ENCODE peak calls at places on chromosome 7, in five cellular contexts. One of them, this sample, is unnamed.

GRCh38 chr7:20219446-20220292 is 2.5 kb upstream of the MACC1 start:
- DNase-seq in MM.1S: peak; percentile 99
- DNase-seq in Peyer's patch: peak; percentile 93
- DNase-seq in astrocyte: peak; percentile 99
- DNase-seq in right lobe of liver: peak; percentile 56
- DNase-seq in this sample: peak; percentile 82

GRCh38 chr7:40239755-40240303 is 105.0 kb downstream of the SUGCT start:
- DNase-seq in right lobe of liver: no peak
- DNase-seq in MM.1S: no peak
- DNase-seq in Peyer's patch: no peak
- DNase-seq in astrocyte: no peak
- DNase-seq in this sample: no peak

GRCh38 chr7:95099101-95099500 is 191.7 kb downstream of the PPP1R9A start:
- DNase-seq in Peyer's patch: no peak
- DNase-seq in right lobe of liver: no peak
- DNase-seq in MM.1S: no peak
- DNase-seq in astrocyte: no peak
- DNase-seq in this sample: no peak

GRCh38 chr7:64625114-64626082 is 40.5 kb upstream of the ZNF107 start:
- DNase-seq in right lobe of liver: no peak
- DNase-seq in astrocyte: no peak
- DNase-seq in MM.1S: peak; percentile 34
- DNase-seq in Peyer's patch: no peak
- DNase-seq in this sample: no peak

GRCh38 chr7:51033722-51034530 is 251.2 kb upstream of the GRB10 start:
- DNase-seq in right lobe of liver: peak; percentile 19
- DNase-seq in MM.1S: no peak
- DNase-seq in Peyer's patch: no peak
- DNase-seq in astrocyte: no peak
- DNase-seq in this sample: no peak

GRCh38 chr7:150404785-150405583 is 25.9 kb downstream of the ZNF775 start:
- DNase-seq in MM.1S: peak; percentile 97
- DNase-seq in right lobe of liver: peak; percentile 92
- DNase-seq in astrocyte: peak; percentile 85
- DNase-seq in Peyer's patch: peak; percentile 83
- DNase-seq in this sample: peak; percentile 89

GRCh38 chr7:86647340-86648094 is 3.8 kb downstream of the GRM3 start:
- DNase-seq in astrocyte: no peak
- DNase-seq in MM.1S: no peak
- DNase-seq in right lobe of liver: no peak
- DNase-seq in Peyer's patch: no peak
- DNase-seq in this sample: no peak

GRCh38 chr7:31099451-31100444 is 47.6 kb downstream of the ADCYAP1R1 start:
- DNase-seq in right lobe of liver: peak; percentile 40
- DNase-seq in astrocyte: no peak
- DNase-seq in MM.1S: no peak
- DNase-seq in Peyer's patch: no peak
- DNase-seq in this sample: peak; percentile 52

GRCh38 chr7:47266131-47266706 is 315.7 kb downstream of the TNS3 start:
- DNase-seq in right lobe of liver: peak; percentile 89
- DNase-seq in astrocyte: peak; percentile 87
- DNase-seq in Peyer's patch: no peak
- DNase-seq in MM.1S: peak; percentile 39
- DNase-seq in this sample: no peak

GRCh38 chr7:113100091-113100723 is 13.6 kb upstream of the GPR85 start:
- DNase-seq in Peyer's patch: no peak
- DNase-seq in MM.1S: no peak
- DNase-seq in astrocyte: peak; percentile 57
- DNase-seq in right lobe of liver: no peak
- DNase-seq in this sample: no peak

GRCh38 chr7:155355745-155356144 is 58.1 kb downstream of the INSIG1 start:
- DNase-seq in right lobe of liver: no peak
- DNase-seq in MM.1S: no peak
- DNase-seq in astrocyte: no peak
- DNase-seq in Peyer's patch: no peak
- DNase-seq in this sample: no peak

GRCh38 chr7:767580-767940 is 40.5 kb upstream of the PRKAR1B start:
- DNase-seq in Peyer's patch: no peak
- DNase-seq in astrocyte: no peak
- DNase-seq in MM.1S: no peak
- DNase-seq in right lobe of liver: no peak
- DNase-seq in this sample: no peak

GRCh38 chr7:33351709-33352108 is 222.3 kb downstream of the BBS9 start:
- DNase-seq in MM.1S: no peak
- DNase-seq in astrocyte: no peak
- DNase-seq in Peyer's patch: no peak
- DNase-seq in right lobe of liver: no peak
- DNase-seq in this sample: no peak

GRCh38 chr7:114793155-114793849 is 128.6 kb upstream of the MDFIC start:
- DNase-seq in right lobe of liver: no peak
- DNase-seq in astrocyte: no peak
- DNase-seq in Peyer's patch: no peak
- DNase-seq in MM.1S: no peak
- DNase-seq in this sample: no peak

GRCh38 chr7:70585071-70585470 is 546.9 kb upstream of the GALNT17 start:
- DNase-seq in Peyer's patch: no peak
- DNase-seq in MM.1S: no peak
- DNase-seq in right lobe of liver: no peak
- DNase-seq in astrocyte: no peak
- DNase-seq in this sample: no peak

GRCh38 chr7:77430927-77431326 is 14.8 kb upstream of the GSAP start:
- DNase-seq in right lobe of liver: no peak
- DNase-seq in MM.1S: no peak
- DNase-seq in astrocyte: no peak
- DNase-seq in Peyer's patch: no peak
- DNase-seq in this sample: no peak

GRCh38 chr7:17613338-17614041 is 315.0 kb downstream of the AHR start:
- DNase-seq in astrocyte: no peak
- DNase-seq in right lobe of liver: no peak
- DNase-seq in MM.1S: no peak
- DNase-seq in Peyer's patch: no peak
- DNase-seq in this sample: no peak

GRCh38 chr7:91850455-91850854 is 30.0 kb downstream of the MTERF1 start:
- DNase-seq in Peyer's patch: no peak
- DNase-seq in right lobe of liver: no peak
- DNase-seq in astrocyte: peak; percentile 72
- DNase-seq in MM.1S: no peak
- DNase-seq in this sample: no peak

GRCh38 chr7:97130417-97131139 is 13.1 kb downstream of the SDHAF3 start:
- DNase-seq in right lobe of liver: no peak
- DNase-seq in Peyer's patch: no peak
- DNase-seq in MM.1S: no peak
- DNase-seq in astrocyte: no peak
- DNase-seq in this sample: no peak

GRCh38 chr7:136184719-136185118 is 207.6 kb upstream of the MTPN start:
- DNase-seq in astrocyte: no peak
- DNase-seq in Peyer's patch: no peak
- DNase-seq in MM.1S: no peak
- DNase-seq in right lobe of liver: no peak
- DNase-seq in this sample: no peak

GRCh38 chr7:131504157-131504899 is 52.1 kb downstream of the PODXL start:
- DNase-seq in astrocyte: no peak
- DNase-seq in right lobe of liver: no peak
- DNase-seq in MM.1S: no peak
- DNase-seq in Peyer's patch: no peak
- DNase-seq in this sample: no peak

GRCh38 chr7:132376361-132377013 is 199.8 kb downstream of the PLXNA4 start:
- DNase-seq in Peyer's patch: no peak
- DNase-seq in MM.1S: no peak
- DNase-seq in astrocyte: no peak
- DNase-seq in right lobe of liver: no peak
- DNase-seq in this sample: no peak

GRCh38 chr7:70384891-70385290 is 747.1 kb upstream of the GALNT17 start:
- DNase-seq in Peyer's patch: no peak
- DNase-seq in MM.1S: no peak
- DNase-seq in astrocyte: peak; percentile 94
- DNase-seq in right lobe of liver: no peak
- DNase-seq in this sample: no peak

GRCh38 chr7:102253973-102254370 is 32.7 kb upstream of the SH2B2 start:
- DNase-seq in MM.1S: no peak
- DNase-seq in Peyer's patch: no peak
- DNase-seq in right lobe of liver: no peak
- DNase-seq in astrocyte: no peak
- DNase-seq in this sample: no peak

GRCh38 chr7:154709840-154710520 is 292.9 kb downstream of the PAXIP1 start:
- DNase-seq in astrocyte: no peak
- DNase-seq in right lobe of liver: no peak
- DNase-seq in Peyer's patch: no peak
- DNase-seq in MM.1S: no peak
- DNase-seq in this sample: no peak

GRCh38 chr7:2193120-2193519 is 39.6 kb downstream of the MAD1L1 start:
- DNase-seq in MM.1S: no peak
- DNase-seq in right lobe of liver: peak; percentile 40
- DNase-seq in astrocyte: no peak
- DNase-seq in Peyer's patch: no peak
- DNase-seq in this sample: peak; percentile 70

GRCh38 chr7:149496642-149497391 is 792 bp downstream of the ZNF746 start:
- DNase-seq in right lobe of liver: peak; percentile 71
- DNase-seq in MM.1S: peak; percentile 51
- DNase-seq in astrocyte: peak; percentile 22
- DNase-seq in Peyer's patch: peak; percentile 60
- DNase-seq in this sample: no peak

GRCh38 chr7:2108501-2109250 is 124.1 kb downstream of the MAD1L1 start:
- DNase-seq in Peyer's patch: no peak
- DNase-seq in astrocyte: no peak
- DNase-seq in MM.1S: no peak
- DNase-seq in right lobe of liver: no peak
- DNase-seq in this sample: no peak

GRCh38 chr7:22601812-22602568 is 102.0 kb upstream of the STEAP1B start:
- DNase-seq in right lobe of liver: no peak
- DNase-seq in MM.1S: no peak
- DNase-seq in astrocyte: peak; percentile 51
- DNase-seq in Peyer's patch: no peak
- DNase-seq in this sample: no peak

GRCh38 chr7:134625571-134625970 is 21.1 kb upstream of the BPGM start:
- DNase-seq in astrocyte: peak; percentile 83
- DNase-seq in Peyer's patch: no peak
- DNase-seq in right lobe of liver: no peak
- DNase-seq in MM.1S: no peak
- DNase-seq in this sample: no peak

GRCh38 chr7:134619627-134620331 is 26.9 kb upstream of the BPGM start:
- DNase-seq in Peyer's patch: no peak
- DNase-seq in MM.1S: no peak
- DNase-seq in right lobe of liver: no peak
- DNase-seq in astrocyte: peak; percentile 94
- DNase-seq in this sample: no peak

GRCh38 chr7:134623193-134623592 is 23.5 kb upstream of the BPGM start:
- DNase-seq in MM.1S: no peak
- DNase-seq in Peyer's patch: no peak
- DNase-seq in astrocyte: no peak
- DNase-seq in right lobe of liver: no peak
- DNase-seq in this sample: no peak

GRCh38 chr7:134618756-134619530 is 27.7 kb upstream of the BPGM start:
- DNase-seq in right lobe of liver: no peak
- DNase-seq in astrocyte: peak; percentile 64
- DNase-seq in MM.1S: no peak
- DNase-seq in Peyer's patch: no peak
- DNase-seq in this sample: no peak

DNA sequence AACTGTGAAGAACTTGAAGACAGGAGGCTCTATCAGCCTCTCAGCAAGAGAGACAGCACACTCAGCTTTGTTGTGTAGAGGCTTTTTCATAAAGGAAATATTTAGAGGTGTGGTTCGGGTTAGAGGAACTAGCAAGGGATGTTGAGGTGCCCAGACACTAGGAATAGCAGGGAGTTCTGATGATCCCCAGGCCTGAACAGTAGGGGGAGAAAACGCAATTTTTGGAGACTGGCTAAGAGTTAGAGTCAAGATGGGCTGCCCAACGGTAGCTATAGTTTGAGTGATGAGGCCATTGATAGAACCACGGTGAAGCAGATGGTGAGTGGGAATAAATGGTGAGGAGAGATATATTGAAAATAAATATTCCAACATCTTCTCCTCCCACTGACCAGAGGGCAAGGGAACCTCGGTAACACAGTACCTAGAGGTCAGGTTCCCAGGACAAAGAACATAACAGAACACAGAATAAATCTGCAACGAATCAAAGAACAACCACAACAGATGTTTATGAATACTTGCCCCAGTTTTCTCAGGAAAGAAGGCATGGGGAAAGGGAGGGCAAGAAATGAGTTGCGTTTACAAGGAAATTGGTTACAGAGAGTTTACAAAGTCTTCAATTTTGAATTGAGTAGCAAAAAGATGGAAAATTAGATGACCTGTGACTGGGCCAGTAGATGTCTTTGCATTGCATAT is 24.2 kb upstream of the BPGM start:
- DNase-seq in Peyer's patch: no peak
- DNase-seq in right lobe of liver: no peak
- DNase-seq in astrocyte: no peak
- DNase-seq in MM.1S: no peak
- DNase-seq in this sample: no peak
- TF ChIP-seq CTCF in Peyer's patch: no peak
- TF ChIP-seq CTCF in right lobe of liver: no peak
- TF ChIP-seq CTCF in astrocyte: no peak
- TF ChIP-seq CTCF in MM.1S: no peak
- TF ChIP-seq CTCF in this sample: no peak

GRCh38 chr7:12941512-12941911 is 254.1 kb downstream of the ARL4A start:
- DNase-seq in astrocyte: no peak
- DNase-seq in right lobe of liver: no peak
- DNase-seq in MM.1S: no peak
- DNase-seq in Peyer's patch: no peak
- DNase-seq in this sample: no peak
- H3K27ac ChIP-seq in astrocyte: no peak overlapping the region
- H3K27ac ChIP-seq in right lobe of liver: peak overlapping the region; percentile 38
- H3K27ac ChIP-seq in MM.1S: no peak overlapping the region
- H3K27ac ChIP-seq in Peyer's patch: no peak overlapping the region
- H3K27ac ChIP-seq in this sample: no peak overlapping the region

GRCh38 chr7:128792471-128793183 is 859 bp downstream of the CCDC136 start:
- DNase-seq in right lobe of liver: no peak
- DNase-seq in astrocyte: no peak
- DNase-seq in MM.1S: no peak
- DNase-seq in Peyer's patch: no peak
- DNase-seq in this sample: no peak
- H3K4me3 ChIP-seq in right lobe of liver: no peak overlapping the region
- H3K4me3 ChIP-seq in astrocyte: no peak overlapping the region
- H3K4me3 ChIP-seq in MM.1S: no peak overlapping the region
- H3K4me3 ChIP-seq in Peyer's patch: no peak overlapping the region
- H3K4me3 ChIP-seq in this sample: no peak overlapping the region

DNA sequence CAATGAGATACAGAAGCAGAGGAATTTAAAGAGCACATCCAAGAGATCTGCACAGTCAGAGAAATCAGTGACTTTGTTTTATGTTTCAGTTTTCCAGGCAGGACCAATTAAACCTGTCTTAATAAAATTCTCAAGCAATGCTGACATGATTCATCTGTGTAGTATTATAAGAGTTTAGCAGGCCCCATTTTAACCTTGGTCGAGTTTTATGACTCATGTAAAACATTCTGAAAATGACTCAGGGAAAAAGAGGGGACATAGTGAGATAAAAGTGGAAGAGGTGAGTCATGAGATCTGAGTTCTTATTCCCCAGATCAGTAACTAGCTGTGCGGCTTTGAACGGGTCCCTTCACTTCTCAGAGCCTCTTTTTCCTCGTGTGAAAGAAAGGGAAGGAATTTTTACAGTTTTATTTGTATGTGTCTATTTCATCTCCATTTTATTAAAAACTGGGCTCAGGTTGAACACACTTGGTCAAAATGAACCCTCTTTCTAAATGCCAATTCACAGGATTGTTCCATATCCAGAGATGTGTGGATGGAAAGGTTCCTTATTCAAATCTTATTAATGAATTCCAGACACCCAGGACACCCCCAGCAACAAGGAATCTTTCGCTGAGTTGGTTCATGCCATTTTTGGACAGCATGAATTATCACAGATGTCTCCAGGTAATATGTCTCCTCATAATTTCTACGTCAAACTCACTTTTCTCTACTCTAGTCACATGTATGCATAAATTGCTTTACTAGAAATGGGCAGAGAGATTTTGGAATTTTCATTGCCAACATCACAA is 143.2 kb downstream of the JAZF1 start:
- DNase-seq in Peyer's patch: no peak
- DNase-seq in right lobe of liver: no peak
- DNase-seq in astrocyte: peak; percentile 97
- DNase-seq in MM.1S: no peak
- DNase-seq in this sample: no peak
- TF ChIP-seq CTCF in Peyer's patch: no peak
- TF ChIP-seq CTCF in right lobe of liver: no peak
- TF ChIP-seq CTCF in astrocyte: no peak
- TF ChIP-seq CTCF in MM.1S: no peak
- TF ChIP-seq CTCF in this sample: no peak

This sample was measured in coronary artery.